ENCODE peak calls at places on chromosomes 3 and 15, in five cellular contexts. B, D, G, J and M are unnamed samples. For H3K36me3, the result is how much of the 10 kb centered on the place peaks cover.

GRCh38 chr15:64343841-64344240 is 12.1 kb downstream of the CSNK1G1 start:
- DNase-seq in B (peak), G (no peak), J (no peak), D (no peak), M (no peak)

GRCh38 chr15:72934921-72935320 is 117.3 kb upstream of the NEO1 start:
- DNase-seq in J (no peak), G (no peak), D (no peak), B (peak), M (no peak)

GRCh38 chr3:13896473-13897154 is 16.7 kb upstream of the WNT7A start:
- DNase-seq in B (peak), G (peak), J (peak), D (peak), M (peak)

GRCh38 chr3:8962226-8962861 is 928 bp downstream of the RAD18 start:
- DNase-seq in D (peak), J (no peak), G (no peak), B (peak), M (no peak)

GRCh38 chr3:109607897-109608296 is 270.6 kb upstream of the DPPA4 start:
- DNase-seq in G (no peak), B (no peak), J (no peak), D (no peak), M (no peak)

GRCh38 chr15:83503595-83504364 is 56.6 kb downstream of the SH3GL3 start:
- DNase-seq in D (no peak), G (no peak), J (no peak), B (no peak), M (no peak)

GRCh38 chr3:175890056-175890455 is 1030.9 kb downstream of the NAALADL2 start:
- DNase-seq in B (peak), G (no peak), J (no peak), D (no peak), M (no peak)

GRCh38 chr15:84598250-84598649 is 2.6 kb upstream of the ZSCAN2 start:
- DNase-seq in B (peak), G (no peak), J (peak), D (peak), M (peak)

GRCh38 chr3:2793987-2794386 is 316.2 kb downstream of the IL5RA start:
- DNase-seq in B (no peak), G (no peak), J (no peak), D (no peak), M (no peak)

GRCh38 chr3:42133500-42134298 is 42.5 kb downstream of the TRAK1 start:
- DNase-seq in D (no peak), J (no peak), G (no peak), B (no peak), M (no peak)

GRCh38 chr15:76200641-76201105 is 110.6 kb downstream of the ETFA start:
- DNase-seq in B (no peak), D (no peak), J (no peak), G (no peak), M (no peak)

DNA sequence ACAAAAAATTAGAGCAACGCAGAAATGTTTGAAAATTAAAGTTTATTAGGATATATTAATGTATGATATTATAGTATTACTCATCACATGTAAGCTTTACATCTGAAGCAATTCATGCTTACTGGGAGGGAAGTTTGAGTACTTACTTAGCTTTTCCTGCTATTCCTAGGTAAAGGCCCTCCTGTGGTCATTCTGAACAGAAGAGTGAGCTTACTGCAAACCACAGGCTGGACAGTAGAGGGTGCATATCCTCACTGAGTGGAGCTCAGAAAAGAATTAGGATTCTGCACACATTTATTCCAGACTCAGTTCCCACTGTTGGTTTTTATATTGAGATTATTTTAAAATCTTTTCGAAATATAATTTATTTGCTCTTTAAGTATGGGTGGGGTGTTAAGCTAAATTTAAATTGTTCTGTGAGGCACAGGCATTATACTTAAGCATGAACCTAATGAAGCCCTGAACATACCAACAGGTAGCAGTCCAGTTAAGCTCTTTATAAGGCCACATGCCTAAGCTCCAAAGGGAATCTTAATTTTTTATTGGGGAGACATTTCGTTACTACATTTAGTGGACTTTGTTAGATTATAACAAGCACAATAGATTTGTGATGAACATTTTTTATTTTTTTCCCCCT is 10.2 kb downstream of the MRPS22 start:
- DNase-seq in G (peak), D (peak), B (peak), J (no peak), M (peak)
- TF ChIP-seq CTCF in G (peak), D (peak), B (peak), J (peak), M (peak)

GRCh38 chr3:15428539-15428938 is 1.1 kb downstream of the EAF1 start:
- DNase-seq in G (no peak), J (no peak), B (peak), D (peak), M (peak)

GRCh38 chr3:15433531-15433930 is 6.1 kb downstream of the EAF1 start:
- DNase-seq in G (no peak), D (no peak), J (no peak), B (no peak), M (no peak)

GRCh38 chr3:15429080-15429479 is 1.7 kb downstream of the EAF1 start:
- DNase-seq in B (no peak), D (no peak), G (no peak), J (no peak), M (no peak)

GRCh38 chr3:15430624-15431023 is 3.2 kb downstream of the EAF1 start:
- DNase-seq in B (no peak), G (no peak), D (no peak), J (no peak), M (no peak)

DNA sequence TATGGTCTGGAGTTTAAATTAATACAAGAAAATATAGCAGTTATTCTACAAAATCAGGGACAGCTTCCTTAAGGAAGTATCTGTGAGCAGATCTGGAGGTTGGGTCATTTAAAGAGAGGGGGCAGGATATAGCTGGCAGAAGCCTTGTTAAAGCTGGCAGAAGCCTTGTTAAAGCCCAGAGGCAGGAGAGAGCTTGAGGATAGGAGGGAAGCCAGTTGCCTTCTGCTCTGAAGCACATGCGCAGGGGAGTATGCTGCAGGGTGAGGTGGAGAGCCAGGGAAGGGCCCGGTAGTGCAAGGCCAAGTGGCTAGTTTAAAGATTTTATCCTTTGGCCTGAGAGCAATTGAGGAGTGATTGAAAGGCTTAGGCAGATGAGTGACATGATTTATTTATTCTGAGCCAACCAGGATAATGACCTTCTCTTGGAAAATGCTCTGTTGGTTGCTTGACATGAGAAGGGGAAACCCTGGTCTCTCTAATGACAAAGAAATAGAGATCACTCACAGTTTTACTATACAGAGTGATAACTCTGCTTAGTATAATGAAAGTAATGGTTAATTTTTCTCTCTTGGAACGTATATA is 3.9 kb downstream of the EAF1 start:
- DNase-seq in B (no peak), G (no peak), D (no peak), J (no peak), M (no peak)
- H3K36me3 ChIP-seq in B (under half), G (under half), D (half or more), J (under half), M (under half)

GRCh38 chr3:57161915-57162314 is 3.2 kb downstream of the IL17RD start:
- DNase-seq in B (no peak), D (no peak), G (no peak), J (no peak), M (no peak)
- H3K27ac ChIP-seq in B (no peak), D (no peak), G (no peak), J (peak), M (no peak)

DNA sequence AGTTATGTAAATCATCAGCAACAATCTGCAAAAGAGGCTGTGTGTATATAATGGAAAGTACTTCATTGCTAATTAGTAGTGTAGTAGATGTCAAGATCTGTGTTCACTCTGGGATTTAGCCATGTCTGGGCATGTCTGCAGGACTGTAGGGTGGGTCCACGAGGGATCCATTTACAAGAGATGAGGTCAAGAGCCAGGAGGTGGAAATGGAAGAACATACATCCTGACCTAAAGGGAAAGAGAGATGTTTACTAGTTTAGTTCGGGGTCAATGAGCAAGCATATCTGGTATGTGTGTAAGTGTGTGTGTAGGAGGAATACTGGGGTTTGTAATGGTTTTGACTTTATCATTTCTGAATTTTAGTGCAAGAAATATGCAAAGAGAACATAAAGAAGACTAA is 171.5 kb upstream of the NANOGP8 start:
- DNase-seq in D (no peak), J (no peak), G (no peak), B (peak), M (no peak)
- TF ChIP-seq CTCF in D (no peak), J (no peak), G (no peak), B (no peak), M (no peak)

DNA sequence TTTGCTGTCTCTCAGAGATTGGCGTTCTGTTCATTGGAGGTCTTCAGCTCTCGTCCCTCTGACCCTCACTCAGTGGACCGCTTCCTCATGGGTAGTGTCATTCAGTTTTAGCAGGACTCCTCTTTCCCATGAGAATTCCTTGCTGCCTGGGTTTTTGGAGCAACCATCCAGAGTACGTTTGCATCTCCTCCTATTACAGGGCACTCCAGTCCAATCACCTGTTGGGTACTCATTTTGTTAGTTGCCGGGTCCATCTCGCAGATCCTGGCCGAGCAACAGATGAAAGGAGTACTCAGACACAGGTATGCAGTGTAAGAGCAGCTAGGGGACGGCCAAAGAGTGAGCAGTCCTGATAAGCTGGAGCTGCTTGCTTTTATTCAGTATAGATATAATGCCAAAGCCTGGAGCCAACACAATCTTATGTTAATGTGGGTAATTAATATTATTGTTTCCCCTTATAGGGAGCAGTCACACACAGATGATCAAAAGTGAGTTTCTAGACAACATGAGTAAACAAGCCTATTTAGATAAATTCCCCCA is 49.6 kb downstream of the ISG20 start:
- DNase-seq in B (no peak), J (no peak), G (no peak), D (no peak), M (no peak)
- H3K36me3 ChIP-seq in B (under half), J (under half), G (under half), D (under half), M (under half)

DNA sequence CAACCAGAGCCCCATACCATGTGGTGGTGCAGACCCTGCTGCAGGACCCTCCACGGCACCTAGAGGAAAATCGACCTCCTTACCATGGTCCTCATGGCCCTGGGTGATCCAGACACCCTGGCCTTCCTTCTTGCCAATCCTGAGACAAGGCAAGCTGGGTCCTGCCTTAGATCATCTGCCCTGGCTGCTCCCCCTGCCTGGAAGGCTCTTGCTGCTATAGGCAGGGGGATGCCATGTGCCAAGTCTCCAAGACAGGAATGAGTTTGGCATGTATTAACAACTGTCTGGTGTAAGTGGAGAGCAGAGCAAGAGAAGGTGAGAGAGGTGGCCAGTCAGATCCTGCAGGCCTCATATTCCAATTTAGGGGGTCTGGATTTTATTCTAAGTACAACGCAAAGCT is 7.5 kb downstream of the HEG1 start:
- DNase-seq in B (no peak), J (no peak), G (no peak), D (no peak), M (no peak)
- H3K27ac ChIP-seq in B (no peak), J (no peak), G (peak), D (no peak), M (no peak)

DNA sequence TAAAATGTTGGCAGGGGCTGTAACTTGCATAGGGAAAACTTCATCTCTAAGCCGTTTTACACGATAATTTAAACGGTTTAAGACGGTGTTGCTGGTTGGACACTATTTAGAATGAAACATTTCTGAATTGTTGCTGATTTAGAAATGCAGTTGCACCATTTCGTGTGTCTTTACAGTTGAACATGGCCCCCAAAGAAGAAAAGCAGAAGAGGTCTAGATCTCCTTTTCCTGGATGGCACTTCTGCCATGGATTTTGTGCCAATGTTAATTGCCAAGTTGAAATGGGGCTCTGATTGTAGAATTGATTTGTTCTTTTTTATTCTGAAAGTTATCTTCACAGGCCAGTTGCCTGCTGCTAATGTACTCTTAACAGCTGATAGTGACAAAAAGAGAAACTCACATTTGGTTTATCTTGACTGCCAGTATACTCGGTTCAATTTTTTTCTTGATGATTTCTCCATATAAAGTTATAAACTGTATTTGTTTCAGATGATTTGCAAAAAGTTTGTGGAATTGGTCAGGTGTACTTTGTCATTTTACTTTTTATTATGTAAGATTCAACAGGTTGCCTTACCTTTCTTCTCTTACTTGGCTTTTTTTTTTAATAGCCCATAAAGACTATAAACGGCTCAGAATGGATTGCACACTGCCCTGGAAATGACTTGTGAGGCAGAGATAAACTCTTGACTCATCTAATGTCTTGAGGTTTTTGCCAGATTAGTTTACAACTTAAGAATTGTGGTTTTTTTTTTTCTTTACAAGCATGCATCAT is 1.4 kb downstream of the APPL1 start:
- DNase-seq in B (peak), D (peak), J (no peak), G (no peak), M (peak)
- TF ChIP-seq CTCF in B (no peak), D (no peak), J (no peak), G (no peak), M (no peak)

GRCh38 chr3:156726456-156726855 is 52.1 kb downstream of the TIPARP start:
- DNase-seq in G (no peak), B (no peak), D (no peak), J (no peak), M (no peak)

GRCh38 chr3:156722219-156722618 is 47.8 kb downstream of the TIPARP start:
- DNase-seq in B (no peak), J (no peak), G (no peak), D (no peak), M (no peak)

GRCh38 chr3:156721687-156722086 is 47.3 kb downstream of the TIPARP start:
- DNase-seq in B (no peak), D (peak), G (no peak), J (no peak), M (no peak)

GRCh38 chr3:156725706-156726105 is 51.3 kb downstream of the TIPARP start:
- DNase-seq in B (no peak), D (no peak), G (no peak), J (no peak), M (no peak)

GRCh38 chr3:156723182-156723619 is 48.8 kb downstream of the TIPARP start:
- DNase-seq in G (no peak), J (no peak), D (no peak), B (peak), M (no peak)
- H3K36me3 ChIP-seq in G (under half), J (under half), D (under half), B (under half), M (under half)

DNA sequence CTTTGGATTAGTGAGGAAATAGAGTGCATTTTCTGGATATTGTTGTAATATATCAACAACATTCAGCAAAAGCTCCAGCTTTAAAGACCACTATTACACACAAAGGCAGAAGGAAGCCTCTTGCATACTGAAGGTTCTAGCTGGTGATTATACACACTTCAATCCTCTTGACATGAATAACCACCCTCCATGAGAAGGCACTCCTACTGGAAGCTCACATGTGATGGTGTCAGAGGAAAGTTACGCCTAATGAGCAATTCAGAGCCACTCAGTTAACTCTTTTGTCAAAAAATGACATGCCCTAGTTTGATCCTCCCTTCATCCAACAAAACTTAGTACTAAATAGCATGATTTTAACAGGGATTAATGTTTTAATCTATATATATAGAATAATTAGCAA is 124.6 kb upstream of the LYSMD4 start:
- DNase-seq in J (no peak), B (no peak), G (peak), D (no peak), M (no peak)
- H3K27ac ChIP-seq in J (no peak), B (no peak), G (no peak), D (no peak), M (no peak)

DNA sequence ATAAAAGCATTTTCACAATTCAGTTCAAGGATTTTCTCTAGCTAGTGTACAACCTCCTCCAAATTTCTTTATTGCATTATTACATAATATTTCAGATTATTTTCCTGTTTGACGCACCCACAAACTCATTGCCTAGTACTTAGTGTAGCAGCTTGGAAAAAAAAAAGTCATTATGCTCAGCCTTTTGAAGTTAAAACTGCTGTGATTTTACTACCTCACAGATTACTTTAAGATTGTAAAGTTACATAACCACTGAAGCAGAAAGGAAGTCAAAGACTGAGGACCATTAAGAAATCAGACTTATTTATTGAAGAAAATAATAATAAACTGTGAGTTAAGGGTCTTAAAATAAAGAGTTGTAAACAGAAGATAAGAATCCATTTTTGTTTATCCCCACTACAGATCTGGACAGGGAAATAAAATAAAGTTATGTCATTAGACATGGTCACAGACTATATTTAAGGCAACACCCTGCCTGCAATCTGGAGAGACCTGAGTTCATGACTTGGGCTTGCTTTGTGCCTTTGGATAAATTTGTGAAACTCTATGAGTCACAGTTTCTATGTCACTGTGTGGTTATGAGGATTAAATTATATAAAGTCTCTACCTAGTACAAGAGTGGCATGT is 212.1 kb upstream of the ROBO2 start:
- DNase-seq in D (no peak), J (no peak), G (no peak), B (no peak), M (no peak)
- TF ChIP-seq CTCF in D (no peak), J (no peak), G (no peak), B (no peak), M (no peak)